ENCODE peak calls at places on chromosomes 2 and 18, in four cellular contexts. L is stimulated activated CD4-positive, alpha-beta T cell treated with anti-CD3 and anti-CD28 coated beads, Interleukin-2, amount 100 ng/mL, for 48 hours; B is H7; V is T-helper 2 cell. M is an unnamed sample.

GRCh38 chr2:170191166-170191872 is 13.4 kb downstream of the MYO3B start:
- DNase-seq in L (no peak), V (no peak), B (no peak), M (no peak)

GRCh38 chr18:240175-240574 is 27.7 kb downstream of the THOC1 start:
- DNase-seq in V (no peak), L (no peak), B (no peak), M (no peak)

GRCh38 chr18:22983175-22983574 is 50.0 kb downstream of the RBBP8 start:
- DNase-seq in V (no peak), B (peak; percentile 7), L (no peak), M (no peak)

GRCh38 chr2:178632729-178633128 is 152.5 kb downstream of the PLEKHA3 start:
- DNase-seq in V (no peak), B (no peak), L (no peak), M (no peak)

GRCh38 chr2:186991766-186992417 is 142.9 kb upstream of the ZSWIM2 start:
- DNase-seq in L (no peak), B (no peak), V (no peak), M (no peak)

GRCh38 chr2:17935242-17935885 is 56.9 kb downstream of the KCNS3 start:
- DNase-seq in L (no peak), V (no peak), B (peak; percentile 19), M (no peak)

GRCh38 chr2:24050041-24050655 is 607 bp downstream of the FKBP1B start:
- DNase-seq in L (no peak), B (peak; percentile 74), V (no peak), M (no peak)

GRCh38 chr2:240395896-240396622 is 39.4 kb upstream of the GPC1 start:
- DNase-seq in B (no peak), L (no peak), V (no peak), M (no peak)

GRCh38 chr2:231683292-231683898 is 24.9 kb upstream of the PTMA start:
- DNase-seq in L (no peak), B (peak; percentile 48), V (no peak), M (peak; percentile 50)

GRCh38 chr2:174939046-174939445 is 66.1 kb downstream of the CHN1 start:
- DNase-seq in V (no peak), B (no peak), L (no peak), M (no peak)

GRCh38 chr18:78814766-78815165 is 164.9 kb upstream of the SALL3 start:
- DNase-seq in B (peak; percentile 65), L (no peak), V (no peak), M (no peak)

GRCh38 chr2:121565389-121566250 is 34.9 kb downstream of the RNU4ATAC start:
- DNase-seq in L (no peak), B (no peak), V (no peak), M (no peak)

M was measured in amygdala.